ENCODE peak calls at places on chromosomes 11 and 22, in four cellular contexts. O is HT-29, S is cardiac fibroblast, R is germinal center. W is an unnamed sample.

GRCh38 chr22:46578824-46579561 is 41.2 kb upstream of the GRAMD4 start:
- DNase-seq in O (no peak), R (no peak), S (no peak), W (no peak)

GRCh38 chr11:70467196-70468085 is 69.1 kb downstream of the CTTN start:
- DNase-seq in O (peak), R (peak), S (peak), W (peak)

GRCh38 chr11:7965386-7965785 is at the start of gene NLRP10:
- DNase-seq in S (peak), O (no peak), R (no peak), W (peak)

GRCh38 chr11:75891947-75892739 is 77.1 kb downstream of the UVRAG start:
- DNase-seq in R (peak), O (no peak), S (no peak), W (no peak)

GRCh38 chr11:50182486-50182885 is 149.8 kb downstream of the OR4C45 start:
- DNase-seq in S (no peak), O (no peak), R (no peak), W (no peak)

GRCh38 chr11:114482114-114482513 is 42.8 kb downstream of the REXO2 start:
- DNase-seq in S (no peak), R (no peak), O (no peak), W (no peak)

GRCh38 chr11:24324211-24324610 is 172.6 kb upstream of the LUZP2 start:
- DNase-seq in S (peak), R (no peak), O (no peak), W (no peak)

GRCh38 chr11:31030375-31030774 is 339.2 kb downstream of the DCDC1 start:
- DNase-seq in O (no peak), R (no peak), S (no peak), W (no peak)

GRCh38 chr11:57321996-57322880 is 2.5 kb downstream of the TNKS1BP1 start:
- DNase-seq in O (peak), R (no peak), S (peak), W (peak)

GRCh38 chr11:61266602-61267001 is 25.6 kb downstream of the PGA5 start:
- DNase-seq in S (peak), O (no peak), R (no peak), W (no peak)

GRCh38 chr11:8605956-8606355 is 11.9 kb upstream of the STK33 start:
- DNase-seq in S (peak), R (no peak), O (no peak), W (no peak)